ENCODE peak calls at places on chromosomes 11 and 22, in nine cellular contexts. One of them, this sample, is unnamed.

GRCh38 chr22:43884600-43885318 is 7.1 kb downstream of the PNPLA5 start:
- DNase-seq in amygdala: no peak
- DNase-seq in T-cell: peak; percentile 4
- DNase-seq in LHCN-M2: peak; percentile 40
- DNase-seq in cardiac septum: peak; percentile 76
- DNase-seq in pancreas: no peak
- DNase-seq in stimulated activated CD8-positive, alpha-beta memory T cell treated with anti-CD3 and anti-CD28 coated beads, Interleukin-15, amount 100 ng/mL, for 4 hours: no peak
- DNase-seq in colonic mucosa: peak; percentile 62
- DNase-seq in NCI-H2081: peak; percentile 46
- DNase-seq in this sample: no peak

GRCh38 chr11:62548545-62549335 is 2.1 kb upstream of the AHNAK start:
- DNase-seq in amygdala: no peak
- DNase-seq in T-cell: no peak
- DNase-seq in LHCN-M2: no peak
- DNase-seq in cardiac septum: no peak
- DNase-seq in pancreas: no peak
- DNase-seq in stimulated activated CD8-positive, alpha-beta memory T cell treated with anti-CD3 and anti-CD28 coated beads, Interleukin-15, amount 100 ng/mL, for 4 hours: no peak
- DNase-seq in colonic mucosa: peak; percentile 85
- DNase-seq in NCI-H2081: no peak
- DNase-seq in this sample: no peak

GRCh38 chr22:46262449-46263207 is 515 bp downstream of the PKDREJ start:
- DNase-seq in amygdala: no peak
- DNase-seq in T-cell: no peak
- DNase-seq in LHCN-M2: no peak
- DNase-seq in cardiac septum: peak; percentile 91
- DNase-seq in pancreas: peak; percentile 72
- DNase-seq in stimulated activated CD8-positive, alpha-beta memory T cell treated with anti-CD3 and anti-CD28 coated beads, Interleukin-15, amount 100 ng/mL, for 4 hours: no peak
- DNase-seq in colonic mucosa: peak; percentile 72
- DNase-seq in NCI-H2081: no peak
- DNase-seq in this sample: no peak

GRCh38 chr11:114230031-114230430 is 66.2 kb upstream of the NNMT start:
- DNase-seq in amygdala: no peak
- DNase-seq in T-cell: no peak
- DNase-seq in LHCN-M2: no peak
- DNase-seq in cardiac septum: no peak
- DNase-seq in pancreas: no peak
- DNase-seq in stimulated activated CD8-positive, alpha-beta memory T cell treated with anti-CD3 and anti-CD28 coated beads, Interleukin-15, amount 100 ng/mL, for 4 hours: no peak
- DNase-seq in colonic mucosa: no peak
- DNase-seq in NCI-H2081: no peak
- DNase-seq in this sample: no peak

GRCh38 chr11:102788334-102789035 is 8.1 kb upstream of the MMP10 start:
- DNase-seq in amygdala: no peak
- DNase-seq in T-cell: no peak
- DNase-seq in LHCN-M2: no peak
- DNase-seq in cardiac septum: no peak
- DNase-seq in pancreas: no peak
- DNase-seq in stimulated activated CD8-positive, alpha-beta memory T cell treated with anti-CD3 and anti-CD28 coated beads, Interleukin-15, amount 100 ng/mL, for 4 hours: no peak
- DNase-seq in colonic mucosa: no peak
- DNase-seq in NCI-H2081: no peak
- DNase-seq in this sample: no peak

GRCh38 chr11:69249641-69250502 is 44.1 kb upstream of the MYEOV start:
- DNase-seq in amygdala: no peak
- DNase-seq in T-cell: no peak
- DNase-seq in LHCN-M2: peak; percentile 6
- DNase-seq in cardiac septum: peak; percentile 68
- DNase-seq in pancreas: no peak
- DNase-seq in stimulated activated CD8-positive, alpha-beta memory T cell treated with anti-CD3 and anti-CD28 coated beads, Interleukin-15, amount 100 ng/mL, for 4 hours: no peak
- DNase-seq in colonic mucosa: no peak
- DNase-seq in NCI-H2081: no peak
- DNase-seq in this sample: no peak

GRCh38 chr11:12469451-12469850 is 92.1 kb downstream of the PARVA start:
- DNase-seq in amygdala: no peak
- DNase-seq in T-cell: no peak
- DNase-seq in LHCN-M2: no peak
- DNase-seq in cardiac septum: no peak
- DNase-seq in pancreas: no peak
- DNase-seq in stimulated activated CD8-positive, alpha-beta memory T cell treated with anti-CD3 and anti-CD28 coated beads, Interleukin-15, amount 100 ng/mL, for 4 hours: no peak
- DNase-seq in colonic mucosa: no peak
- DNase-seq in NCI-H2081: no peak
- DNase-seq in this sample: no peak

GRCh38 chr11:123475478-123475877 is 45.4 kb downstream of the GRAMD1B start:
- DNase-seq in amygdala: no peak
- DNase-seq in T-cell: no peak
- DNase-seq in LHCN-M2: peak; percentile 77
- DNase-seq in cardiac septum: no peak
- DNase-seq in pancreas: no peak
- DNase-seq in stimulated activated CD8-positive, alpha-beta memory T cell treated with anti-CD3 and anti-CD28 coated beads, Interleukin-15, amount 100 ng/mL, for 4 hours: no peak
- DNase-seq in colonic mucosa: no peak
- DNase-seq in NCI-H2081: peak; percentile 37
- DNase-seq in this sample: no peak

GRCh38 chr11:14454861-14455632 is 44.6 kb downstream of the COPB1 start:
- DNase-seq in amygdala: no peak
- DNase-seq in T-cell: no peak
- DNase-seq in LHCN-M2: peak; percentile 36
- DNase-seq in cardiac septum: no peak
- DNase-seq in pancreas: no peak
- DNase-seq in stimulated activated CD8-positive, alpha-beta memory T cell treated with anti-CD3 and anti-CD28 coated beads, Interleukin-15, amount 100 ng/mL, for 4 hours: no peak
- DNase-seq in colonic mucosa: no peak
- DNase-seq in NCI-H2081: peak; percentile 2
- DNase-seq in this sample: no peak

GRCh38 chr11:120462825-120463224 is 48.7 kb upstream of the GRIK4 start:
- DNase-seq in amygdala: no peak
- DNase-seq in T-cell: no peak
- DNase-seq in LHCN-M2: no peak
- DNase-seq in cardiac septum: no peak
- DNase-seq in pancreas: no peak
- DNase-seq in stimulated activated CD8-positive, alpha-beta memory T cell treated with anti-CD3 and anti-CD28 coated beads, Interleukin-15, amount 100 ng/mL, for 4 hours: no peak
- DNase-seq in colonic mucosa: no peak
- DNase-seq in NCI-H2081: no peak
- DNase-seq in this sample: no peak

GRCh38 chr11:122362381-122362780 is 246.4 kb upstream of the BLID start:
- DNase-seq in amygdala: no peak
- DNase-seq in T-cell: no peak
- DNase-seq in LHCN-M2: no peak
- DNase-seq in cardiac septum: no peak
- DNase-seq in pancreas: no peak
- DNase-seq in stimulated activated CD8-positive, alpha-beta memory T cell treated with anti-CD3 and anti-CD28 coated beads, Interleukin-15, amount 100 ng/mL, for 4 hours: no peak
- DNase-seq in colonic mucosa: no peak
- DNase-seq in NCI-H2081: no peak
- DNase-seq in this sample: no peak

GRCh38 chr11:95230054-95231034 is 658 bp downstream of the SESN3 start:
- DNase-seq in amygdala: no peak
- DNase-seq in T-cell: peak; percentile 22
- DNase-seq in LHCN-M2: peak; percentile 9
- DNase-seq in cardiac septum: peak; percentile 74
- DNase-seq in pancreas: peak; percentile 47
- DNase-seq in stimulated activated CD8-positive, alpha-beta memory T cell treated with anti-CD3 and anti-CD28 coated beads, Interleukin-15, amount 100 ng/mL, for 4 hours: no peak
- DNase-seq in colonic mucosa: peak; percentile 43
- DNase-seq in NCI-H2081: peak; percentile 37
- DNase-seq in this sample: no peak

GRCh38 chr11:55457641-55458040 is 89.9 kb downstream of the OR4A15 start:
- DNase-seq in amygdala: no peak
- DNase-seq in T-cell: no peak
- DNase-seq in LHCN-M2: peak; percentile 0
- DNase-seq in cardiac septum: no peak
- DNase-seq in pancreas: no peak
- DNase-seq in stimulated activated CD8-positive, alpha-beta memory T cell treated with anti-CD3 and anti-CD28 coated beads, Interleukin-15, amount 100 ng/mL, for 4 hours: no peak
- DNase-seq in colonic mucosa: no peak
- DNase-seq in NCI-H2081: no peak
- DNase-seq in this sample: no peak

GRCh38 chr11:134571301-134571700 is 159.3 kb upstream of the B3GAT1 start:
- DNase-seq in amygdala: no peak
- DNase-seq in T-cell: no peak
- DNase-seq in LHCN-M2: no peak
- DNase-seq in cardiac septum: peak; percentile 63
- DNase-seq in pancreas: no peak
- DNase-seq in stimulated activated CD8-positive, alpha-beta memory T cell treated with anti-CD3 and anti-CD28 coated beads, Interleukin-15, amount 100 ng/mL, for 4 hours: no peak
- DNase-seq in colonic mucosa: no peak
- DNase-seq in NCI-H2081: no peak
- DNase-seq in this sample: no peak

GRCh38 chr11:46304605-46305004 is 27.1 kb downstream of the CREB3L1 start:
- DNase-seq in amygdala: no peak
- DNase-seq in T-cell: no peak
- DNase-seq in LHCN-M2: no peak
- DNase-seq in cardiac septum: no peak
- DNase-seq in pancreas: no peak
- DNase-seq in stimulated activated CD8-positive, alpha-beta memory T cell treated with anti-CD3 and anti-CD28 coated beads, Interleukin-15, amount 100 ng/mL, for 4 hours: no peak
- DNase-seq in colonic mucosa: no peak
- DNase-seq in NCI-H2081: no peak
- DNase-seq in this sample: no peak

GRCh38 chr22:24450600-24450999 is 23.2 kb downstream of the ADORA2A start:
- DNase-seq in amygdala: no peak
- DNase-seq in T-cell: no peak
- DNase-seq in LHCN-M2: no peak
- DNase-seq in cardiac septum: peak; percentile 19
- DNase-seq in pancreas: no peak
- DNase-seq in stimulated activated CD8-positive, alpha-beta memory T cell treated with anti-CD3 and anti-CD28 coated beads, Interleukin-15, amount 100 ng/mL, for 4 hours: no peak
- DNase-seq in colonic mucosa: no peak
- DNase-seq in NCI-H2081: peak; percentile 71
- DNase-seq in this sample: no peak

GRCh38 chr11:60866911-60867870 is at the start of gene ZP1:
- DNase-seq in amygdala: no peak
- DNase-seq in T-cell: no peak
- DNase-seq in LHCN-M2: no peak
- DNase-seq in cardiac septum: peak; percentile 51
- DNase-seq in pancreas: no peak
- DNase-seq in stimulated activated CD8-positive, alpha-beta memory T cell treated with anti-CD3 and anti-CD28 coated beads, Interleukin-15, amount 100 ng/mL, for 4 hours: no peak
- DNase-seq in colonic mucosa: no peak
- DNase-seq in NCI-H2081: peak; percentile 45
- DNase-seq in this sample: no peak

GRCh38 chr22:31615481-31615840 is 46.6 kb downstream of the PISD start:
- DNase-seq in amygdala: no peak
- DNase-seq in T-cell: no peak
- DNase-seq in LHCN-M2: no peak
- DNase-seq in cardiac septum: no peak
- DNase-seq in pancreas: no peak
- DNase-seq in stimulated activated CD8-positive, alpha-beta memory T cell treated with anti-CD3 and anti-CD28 coated beads, Interleukin-15, amount 100 ng/mL, for 4 hours: no peak
- DNase-seq in colonic mucosa: no peak
- DNase-seq in NCI-H2081: no peak
- DNase-seq in this sample: no peak

GRCh38 chr22:20549232-20549841 is 41.9 kb downstream of the MED15 start:
- DNase-seq in amygdala: no peak
- DNase-seq in T-cell: peak; percentile 65
- DNase-seq in LHCN-M2: peak; percentile 79
- DNase-seq in cardiac septum: peak; percentile 50
- DNase-seq in pancreas: no peak
- DNase-seq in stimulated activated CD8-positive, alpha-beta memory T cell treated with anti-CD3 and anti-CD28 coated beads, Interleukin-15, amount 100 ng/mL, for 4 hours: no peak
- DNase-seq in colonic mucosa: no peak
- DNase-seq in NCI-H2081: no peak
- DNase-seq in this sample: no peak

GRCh38 chr11:131370090-131370751 is at the start of gene NTM:
- DNase-seq in amygdala: peak; percentile 24
- DNase-seq in T-cell: no peak
- DNase-seq in LHCN-M2: peak; percentile 78
- DNase-seq in cardiac septum: no peak
- DNase-seq in pancreas: no peak
- DNase-seq in stimulated activated CD8-positive, alpha-beta memory T cell treated with anti-CD3 and anti-CD28 coated beads, Interleukin-15, amount 100 ng/mL, for 4 hours: no peak
- DNase-seq in colonic mucosa: peak; percentile 59
- DNase-seq in NCI-H2081: no peak
- DNase-seq in this sample: no peak

GRCh38 chr22:22616636-22617035 is 27.8 kb upstream of the GGTLC2 start:
- DNase-seq in amygdala: no peak
- DNase-seq in T-cell: no peak
- DNase-seq in LHCN-M2: no peak
- DNase-seq in cardiac septum: no peak
- DNase-seq in pancreas: no peak
- DNase-seq in stimulated activated CD8-positive, alpha-beta memory T cell treated with anti-CD3 and anti-CD28 coated beads, Interleukin-15, amount 100 ng/mL, for 4 hours: no peak
- DNase-seq in colonic mucosa: no peak
- DNase-seq in NCI-H2081: no peak
- DNase-seq in this sample: no peak

GRCh38 chr22:45506961-45507360 is 4.3 kb downstream of the FBLN1 start:
- DNase-seq in amygdala: no peak
- DNase-seq in T-cell: no peak
- DNase-seq in LHCN-M2: no peak
- DNase-seq in cardiac septum: no peak
- DNase-seq in pancreas: peak; percentile 20
- DNase-seq in stimulated activated CD8-positive, alpha-beta memory T cell treated with anti-CD3 and anti-CD28 coated beads, Interleukin-15, amount 100 ng/mL, for 4 hours: no peak
- DNase-seq in colonic mucosa: no peak
- DNase-seq in NCI-H2081: no peak
- DNase-seq in this sample: no peak

GRCh38 chr11:128610765-128611617 is 23.6 kb upstream of the ETS1 start:
- DNase-seq in amygdala: no peak
- DNase-seq in T-cell: peak; percentile 68
- DNase-seq in LHCN-M2: no peak
- DNase-seq in cardiac septum: no peak
- DNase-seq in pancreas: no peak
- DNase-seq in stimulated activated CD8-positive, alpha-beta memory T cell treated with anti-CD3 and anti-CD28 coated beads, Interleukin-15, amount 100 ng/mL, for 4 hours: peak; percentile 45
- DNase-seq in colonic mucosa: no peak
- DNase-seq in NCI-H2081: no peak
- DNase-seq in this sample: no peak

GRCh38 chr22:39030705-39031104 is 9.8 kb downstream of the APOBEC3D start:
- DNase-seq in amygdala: no peak
- DNase-seq in T-cell: no peak
- DNase-seq in LHCN-M2: no peak
- DNase-seq in cardiac septum: no peak
- DNase-seq in pancreas: no peak
- DNase-seq in stimulated activated CD8-positive, alpha-beta memory T cell treated with anti-CD3 and anti-CD28 coated beads, Interleukin-15, amount 100 ng/mL, for 4 hours: no peak
- DNase-seq in colonic mucosa: no peak
- DNase-seq in NCI-H2081: no peak
- DNase-seq in this sample: no peak

GRCh38 chr11:13494051-13494450 is 1.7 kb downstream of the PTH start:
- DNase-seq in amygdala: no peak
- DNase-seq in T-cell: no peak
- DNase-seq in LHCN-M2: no peak
- DNase-seq in cardiac septum: no peak
- DNase-seq in pancreas: no peak
- DNase-seq in stimulated activated CD8-positive, alpha-beta memory T cell treated with anti-CD3 and anti-CD28 coated beads, Interleukin-15, amount 100 ng/mL, for 4 hours: no peak
- DNase-seq in colonic mucosa: no peak
- DNase-seq in NCI-H2081: no peak
- DNase-seq in this sample: no peak

GRCh38 chr11:72789493-72790131 is 4.2 kb downstream of the STARD10 start:
- DNase-seq in amygdala: no peak
- DNase-seq in T-cell: no peak
- DNase-seq in LHCN-M2: peak; percentile 38
- DNase-seq in cardiac septum: no peak
- DNase-seq in pancreas: no peak
- DNase-seq in stimulated activated CD8-positive, alpha-beta memory T cell treated with anti-CD3 and anti-CD28 coated beads, Interleukin-15, amount 100 ng/mL, for 4 hours: no peak
- DNase-seq in colonic mucosa: no peak
- DNase-seq in NCI-H2081: no peak
- DNase-seq in this sample: no peak

GRCh38 chr22:43050995-43051394 is 36.0 kb upstream of the PACSIN2 start:
- DNase-seq in amygdala: no peak
- DNase-seq in T-cell: no peak
- DNase-seq in LHCN-M2: no peak
- DNase-seq in cardiac septum: no peak
- DNase-seq in pancreas: no peak
- DNase-seq in stimulated activated CD8-positive, alpha-beta memory T cell treated with anti-CD3 and anti-CD28 coated beads, Interleukin-15, amount 100 ng/mL, for 4 hours: no peak
- DNase-seq in colonic mucosa: no peak
- DNase-seq in NCI-H2081: no peak
- DNase-seq in this sample: no peak

GRCh38 chr22:24728790-24729637 is 45.5 kb downstream of the PIWIL3 start:
- DNase-seq in amygdala: no peak
- DNase-seq in T-cell: no peak
- DNase-seq in LHCN-M2: no peak
- DNase-seq in cardiac septum: peak; percentile 75
- DNase-seq in pancreas: no peak
- DNase-seq in stimulated activated CD8-positive, alpha-beta memory T cell treated with anti-CD3 and anti-CD28 coated beads, Interleukin-15, amount 100 ng/mL, for 4 hours: no peak
- DNase-seq in colonic mucosa: no peak
- DNase-seq in NCI-H2081: no peak
- DNase-seq in this sample: no peak

GRCh38 chr22:18111759-18112330 is 1.2 kb downstream of the TUBA8 start:
- DNase-seq in amygdala: no peak
- DNase-seq in T-cell: no peak
- DNase-seq in LHCN-M2: no peak
- DNase-seq in cardiac septum: no peak
- DNase-seq in pancreas: no peak
- DNase-seq in stimulated activated CD8-positive, alpha-beta memory T cell treated with anti-CD3 and anti-CD28 coated beads, Interleukin-15, amount 100 ng/mL, for 4 hours: no peak
- DNase-seq in colonic mucosa: no peak
- DNase-seq in NCI-H2081: peak; percentile 4
- DNase-seq in this sample: no peak

GRCh38 chr11:132300283-132300682 is 929.9 kb downstream of the NTM start:
- DNase-seq in amygdala: no peak
- DNase-seq in T-cell: no peak
- DNase-seq in LHCN-M2: no peak
- DNase-seq in cardiac septum: no peak
- DNase-seq in pancreas: no peak
- DNase-seq in stimulated activated CD8-positive, alpha-beta memory T cell treated with anti-CD3 and anti-CD28 coated beads, Interleukin-15, amount 100 ng/mL, for 4 hours: no peak
- DNase-seq in colonic mucosa: no peak
- DNase-seq in NCI-H2081: no peak
- DNase-seq in this sample: no peak

GRCh38 chr11:74138572-74138971 is 32.2 kb downstream of the C2CD3 start:
- DNase-seq in amygdala: no peak
- DNase-seq in T-cell: no peak
- DNase-seq in LHCN-M2: peak; percentile 99
- DNase-seq in cardiac septum: no peak
- DNase-seq in pancreas: no peak
- DNase-seq in stimulated activated CD8-positive, alpha-beta memory T cell treated with anti-CD3 and anti-CD28 coated beads, Interleukin-15, amount 100 ng/mL, for 4 hours: no peak
- DNase-seq in colonic mucosa: peak; percentile 48
- DNase-seq in NCI-H2081: no peak
- DNase-seq in this sample: no peak

This sample was measured in cerebellar nuclear complex.